ENCODE peak calls at places on chromosomes 13 and 19, in four cellular contexts. A is IMR-90; C is astrocyte of the spinal cord; Y is CD8-positive, alpha-beta T cell. L is an unnamed sample.
A peak's percentile ranks its signal among the peaks of the same experiment; 100 is the strongest.

GRCh38 chr13:75479102-75479501 is 2.9 kb downstream of the TBC1D4 start:
- DNase-seq in A (no peak), C (no peak), Y (no peak), L (no peak)

GRCh38 chr19:49691243-49692101 is 556 bp downstream of the CPT1C start:
- DNase-seq in A (peak; percentile 70), C (peak; percentile 73), Y (peak; percentile 26), L (peak; percentile 36)

GRCh38 chr19:39696418-39696817 is 7.9 kb upstream of the LGALS14 start:
- DNase-seq in A (no peak), C (no peak), Y (no peak), L (no peak)

GRCh38 chr13:100542546-100543156 is 45.9 kb downstream of the GGACT start:
- DNase-seq in A (peak; percentile 64), C (peak; percentile 71), Y (no peak), L (peak; percentile 45)

GRCh38 chr13:33872005-33872351 is 54.0 kb downstream of the RFC3 start:
- DNase-seq in A (no peak), C (no peak), Y (no peak), L (no peak)

GRCh38 chr13:27573265-27573664 is 47.1 kb downstream of the LNX2 start:
- DNase-seq in A (peak; percentile 75), C (peak; percentile 52), Y (no peak), L (peak; percentile 15)

GRCh38 chr13:44448875-44449274 is 75.3 kb downstream of the SERP2 start:
- DNase-seq in A (no peak), C (no peak), Y (no peak), L (no peak)

GRCh38 chr13:42007844-42008243 is 40.6 kb upstream of the DGKH start:
- DNase-seq in A (peak; percentile 79), C (peak; percentile 61), Y (no peak), L (peak; percentile 41)

GRCh38 chr19:54204767-54205468 is 4.3 kb downstream of the RPS9 start:
- DNase-seq in A (no peak), C (no peak), Y (no peak), L (no peak)

GRCh38 chr13:45481688-45482087 is 16.9 kb downstream of the COG3 start:
- DNase-seq in A (no peak), C (no peak), Y (no peak), L (no peak)

GRCh38 chr13:61286148-61286745 is 129.4 kb downstream of the PCDH20 start:
- DNase-seq in A (no peak), C (no peak), Y (no peak), L (no peak)

GRCh38 chr13:30082391-30082790 is 225.0 kb downstream of the KATNAL1 start:
- DNase-seq in A (no peak), C (no peak), Y (no peak), L (no peak)

GRCh38 chr13:65414187-65414586 is 1815.9 kb downstream of the PCDH9 start:
- DNase-seq in A (no peak), C (no peak), Y (no peak), L (no peak)

GRCh38 chr19:38712161-38712748 is 32.0 kb downstream of the CAPN12 start:
- DNase-seq in A (no peak), C (no peak), Y (no peak), L (no peak)

GRCh38 chr13:34772881-34773280 is 169.2 kb upstream of the NBEA start:
- DNase-seq in A (no peak), C (no peak), Y (no peak), L (no peak)

GRCh38 chr19:1503089-1503924 is 9.5 kb downstream of the ADAMTSL5 start:
- DNase-seq in A (peak; percentile 32), C (no peak), Y (peak; percentile 41), L (no peak)

GRCh38 chr13:76048675-76049396 is 412.7 kb downstream of the LMO7 start:
- DNase-seq in A (no peak), C (no peak), Y (no peak), L (no peak)

GRCh38 chr13:83839158-83839557 is 43.1 kb downstream of the SLITRK1 start:
- DNase-seq in A (no peak), C (no peak), Y (no peak), L (no peak)

GRCh38 chr13:35164324-35164932 is 222.4 kb downstream of the NBEA start:
- DNase-seq in A (peak; percentile 27), C (peak; percentile 50), Y (no peak), L (no peak)

GRCh38 chr19:2796659-2797266 is 11.5 kb downstream of the THOP1 start:
- DNase-seq in A (no peak), C (no peak), Y (no peak), L (no peak)

GRCh38 chr19:9565900-9566705 is 18.2 kb downstream of the ZNF121 start:
- DNase-seq in A (peak; percentile 7), C (peak; percentile 31), Y (no peak), L (no peak)

GRCh38 chr19:7871530-7872305 is 2.5 kb downstream of the PRR36 start:
- DNase-seq in A (peak; percentile 85), C (peak; percentile 92), Y (peak; percentile 43), L (peak; percentile 72)

GRCh38 chr19:4870025-4870700 is 2.7 kb upstream of the PLIN3 start:
- DNase-seq in A (peak; percentile 92), C (peak; percentile 90), Y (no peak), L (peak; percentile 46)

GRCh38 chr13:39527961-39528720 is 74.9 kb downstream of the LHFPL6 start:
- DNase-seq in A (peak; percentile 96), C (peak; percentile 91), Y (no peak), L (peak; percentile 81)

GRCh38 chr13:45512148-45512498 is 47.4 kb downstream of the COG3 start:
- DNase-seq in A (peak; percentile 50), C (no peak), Y (no peak), L (no peak)

GRCh38 chr19:12314553-12314952 is 18.9 kb downstream of the ZNF563 start:
- DNase-seq in A (no peak), C (no peak), Y (no peak), L (no peak)

GRCh38 chr13:73194310-73194709 is 135.5 kb downstream of the KLF5 start:
- DNase-seq in A (no peak), C (no peak), Y (no peak), L (no peak)

GRCh38 chr19:29013325-29013724 is 199.6 kb downstream of the UQCRFS1 start:
- DNase-seq in A (no peak), C (no peak), Y (no peak), L (no peak)

GRCh38 chr19:18397242-18398202 is at the start of gene LRRC25:
- DNase-seq in A (no peak), C (no peak), Y (no peak), L (no peak)

GRCh38 chr13:111558700-111559088 is 238.3 kb downstream of the TEX29 start:
- DNase-seq in A (no peak), C (no peak), Y (no peak), L (no peak)

GRCh38 chr13:110361365-110361911 is 54.4 kb downstream of the COL4A2 start:
- DNase-seq in A (peak; percentile 88), C (peak; percentile 96), Y (no peak), L (peak; percentile 57)

GRCh38 chr19:16078311-16078758 is 2.0 kb downstream of the TPM4 start:
- DNase-seq in A (peak; percentile 69), C (no peak), Y (no peak), L (peak; percentile 29)

GRCh38 chr19:23241433-23241832 is 8.8 kb downstream of the ZNF724 start:
- DNase-seq in A (no peak), C (peak; percentile 22), Y (no peak), L (no peak)
- H3K4me3 ChIP-seq in A (no peak overlapping the region), C (no peak overlapping the region), Y (no peak overlapping the region), L (no peak overlapping the region)

GRCh38 chr19:46755077-46755852 is 9.0 kb upstream of the STRN4 start:
- DNase-seq in A (peak; percentile 77), C (peak; percentile 55), Y (no peak), L (no peak)

GRCh38 chr19:46755853-46756543 is 9.7 kb upstream of the STRN4 start:
- DNase-seq in A (no peak), C (no peak), Y (no peak), L (no peak)

GRCh38 chr19:46756544-46756888 is 10.3 kb upstream of the STRN4 start:
- DNase-seq in A (no peak), C (no peak), Y (no peak), L (no peak)

GRCh38 chr19:46748325-46749109 is 2.3 kb upstream of the STRN4 start:
- DNase-seq in A (peak; percentile 56), C (no peak), Y (peak; percentile 72), L (no peak)

GRCh38 chr19:46753420-46754155 is 7.3 kb upstream of the STRN4 start:
- DNase-seq in A (no peak), C (no peak), Y (peak; percentile 51), L (no peak)
- TF ChIP-seq CTCF in A (peak; percentile 40), C (peak; percentile 63), Y (peak; percentile 55), L (peak; percentile 47)

DNA sequence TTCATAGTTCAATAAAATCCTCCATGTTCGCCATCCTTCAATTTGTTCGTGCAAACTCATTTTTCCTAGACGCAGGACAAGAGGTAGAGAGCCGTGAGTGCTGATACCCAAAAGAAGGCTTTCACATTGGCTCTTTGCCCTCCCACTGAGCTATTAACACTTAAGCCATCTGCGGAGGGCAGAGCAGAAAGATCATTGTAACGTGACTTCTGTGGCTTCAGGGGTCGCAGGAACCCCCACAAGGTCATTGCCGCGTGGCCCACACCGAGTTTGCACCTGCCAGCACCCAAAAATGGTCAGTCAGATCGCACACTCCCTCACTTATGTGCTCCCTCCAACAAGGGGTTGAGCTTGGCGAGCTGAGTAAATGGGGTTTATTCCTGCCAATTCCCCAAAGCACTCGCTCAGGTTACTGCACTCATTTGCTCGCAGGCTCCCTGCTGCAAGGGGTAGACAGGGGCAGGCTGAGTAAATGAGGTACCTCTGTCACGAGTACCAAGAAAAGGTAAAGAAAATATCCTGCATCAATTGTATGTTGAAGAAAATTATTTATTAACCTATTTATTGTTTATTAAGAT is 144.1 kb downstream of the PRR20E start:
- DNase-seq in A (no peak), C (no peak), Y (no peak), L (no peak)
- H3K4me3 ChIP-seq in A (no peak overlapping the region), C (no peak overlapping the region), Y (no peak overlapping the region), L (no peak overlapping the region)

DNA sequence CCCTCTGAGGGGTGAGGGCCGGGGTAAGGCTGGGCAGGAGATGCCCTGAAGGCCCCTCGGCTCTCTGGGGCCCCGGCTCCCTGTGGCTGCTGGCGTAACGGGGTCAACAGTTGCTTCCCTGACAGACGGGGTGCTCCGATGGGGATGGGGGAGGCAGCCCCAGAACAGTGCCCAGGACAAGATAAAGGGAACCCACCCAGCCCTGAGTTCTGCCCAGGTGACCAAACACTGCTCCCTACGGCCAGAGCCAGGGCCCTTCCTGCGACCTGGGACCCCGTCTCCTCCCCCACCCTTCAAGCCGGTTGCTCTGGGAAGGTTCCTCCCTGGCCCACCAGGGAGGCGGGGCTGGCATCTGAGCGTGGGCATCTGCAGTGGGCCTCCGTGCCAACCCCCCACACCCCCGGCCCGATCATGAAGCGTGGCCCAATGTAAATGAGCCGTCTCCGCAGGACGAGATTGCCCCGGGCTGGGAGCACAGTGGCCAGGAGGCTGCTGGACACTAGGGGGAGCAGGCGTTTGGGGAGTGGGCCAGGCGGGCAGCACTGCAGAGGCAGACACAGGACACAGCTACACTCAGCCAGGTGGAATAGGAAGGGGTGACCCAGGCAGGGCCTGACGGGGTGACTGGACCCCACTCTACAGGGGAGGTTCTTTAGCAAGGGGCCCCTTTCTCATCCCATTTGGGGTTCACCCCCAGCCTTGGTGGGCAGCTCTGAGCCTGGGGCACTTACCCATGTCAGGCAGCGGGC is 1.1 kb upstream of the NKPD1 start:
- DNase-seq in A (peak; percentile 28), C (peak; percentile 34), Y (no peak), L (no peak)
- TF ChIP-seq CTCF in A (peak; percentile 64), C (peak; percentile 92), Y (no peak), L (peak; percentile 88)

GRCh38 chr13:23570099-23570926 is at the start of gene TNFRSF19:
- DNase-seq in A (peak; percentile 91), C (peak; percentile 89), Y (no peak), L (peak; percentile 88)
- H3K4me3 ChIP-seq in A (peak within 1 kb of the TSS; percentile 53), C (peak within 1 kb of the TSS; percentile 43), Y (no peak within 1 kb of the TSS), L (peak within 1 kb of the TSS; percentile 27)

GRCh38 chr13:107124129-107124718 is 556.3 kb upstream of the ARGLU1 start:
- DNase-seq in A (peak; percentile 36), C (peak; percentile 39), Y (no peak), L (peak; percentile 11)
- TF ChIP-seq CTCF in A (peak; percentile 79), C (peak; percentile 41), Y (no peak), L (peak; percentile 36)

GRCh38 chr13:97460004-97460756 is 26.2 kb downstream of the RAP2A start:
- DNase-seq in A (peak; percentile 38), C (no peak), Y (no peak), L (no peak)
- H3K4me3 ChIP-seq in A (no peak overlapping the region), C (no peak overlapping the region), Y (no peak overlapping the region), L (no peak overlapping the region)

L was measured in astrocyte of the cerebellum.